ENCODE peak calls at places on chromosomes 11 and 22, in nine cellular contexts. A is GM13977, E is GM23338, B is RWPE1, O is sigmoid colon, U is psoas muscle, L is fibroblast of pulmonary artery, Z is lower leg skin, K is neural crest cell. G is an unnamed sample.

GRCh38 chr11:73493838-73494598 is 103.9 kb downstream of the FAM168A start:
- DNase-seq in L (peak; percentile 87), O (no peak), U (no peak), E (peak; percentile 84), B (peak; percentile 49), A (no peak), K (no peak), Z (peak; percentile 15), G (no peak)

GRCh38 chr11:130599073-130599654 is 150.7 kb downstream of the ADAMTS15 start:
- DNase-seq in O (peak; percentile 90), L (peak; percentile 78), B (no peak), A (no peak), U (peak; percentile 88), Z (no peak), K (no peak), E (no peak), G (no peak)

GRCh38 chr22:36982136-36982535 is 37.1 kb downstream of the TST start:
- DNase-seq in U (no peak), K (no peak), A (no peak), B (no peak), E (no peak), Z (no peak), O (no peak), L (no peak), G (no peak)

GRCh38 chr11:46238078-46238966 is 39.1 kb upstream of the CREB3L1 start:
- DNase-seq in L (peak; percentile 85), B (peak; percentile 54), A (peak; percentile 77), K (peak; percentile 46), Z (peak; percentile 40), O (peak; percentile 89), E (peak; percentile 79), U (peak; percentile 81), G (peak; percentile 60)

GRCh38 chr11:64485077-64485476 is 105.9 kb upstream of the SLC22A12 start:
- DNase-seq in L (no peak), U (no peak), B (no peak), K (no peak), O (no peak), E (peak; percentile 23), Z (no peak), A (no peak), G (no peak)

GRCh38 chr11:64675417-64676252 is 47.4 kb downstream of the NRXN2 start:
- DNase-seq in E (no peak), O (peak; percentile 82), L (peak; percentile 87), Z (peak; percentile 53), U (peak; percentile 96), K (no peak), B (peak; percentile 64), A (no peak), G (peak; percentile 60)

GRCh38 chr11:64233913-64234839 is at the start of gene VEGFB:
- DNase-seq in A (peak; percentile 90), Z (no peak), U (peak; percentile 79), K (no peak), E (peak; percentile 71), B (no peak), O (peak; percentile 91), L (peak; percentile 44), G (peak; percentile 87)

GRCh38 chr11:66495401-66495844 is 15.0 kb upstream of the BBS1 start:
- DNase-seq in L (no peak), B (no peak), A (no peak), K (no peak), U (peak; percentile 40), E (peak; percentile 72), Z (no peak), O (no peak), G (no peak)

GRCh38 chr11:88552377-88553029 is 215.0 kb upstream of the CTSC start:
- DNase-seq in O (no peak), E (peak; percentile 87), U (no peak), L (peak; percentile 66), Z (no peak), B (peak; percentile 34), K (peak; percentile 25), A (peak; percentile 26), G (peak; percentile 38)

GRCh38 chr22:42967933-42968332 is 47.0 kb downstream of the PACSIN2 start:
- DNase-seq in A (no peak), L (no peak), E (no peak), U (peak; percentile 85), Z (peak; percentile 69), O (peak; percentile 82), B (no peak), K (no peak), G (no peak)

GRCh38 chr22:32817137-32817536 is 15.6 kb downstream of the TIMP3 start:
- DNase-seq in Z (no peak), K (no peak), L (no peak), U (no peak), O (no peak), A (no peak), B (no peak), E (no peak), G (no peak)
- TF ChIP-seq CTCF in Z (no peak), K (no peak), L (no peak), U (no peak), O (no peak), A (no peak), B (no peak), E (no peak), G (no peak)

DNA sequence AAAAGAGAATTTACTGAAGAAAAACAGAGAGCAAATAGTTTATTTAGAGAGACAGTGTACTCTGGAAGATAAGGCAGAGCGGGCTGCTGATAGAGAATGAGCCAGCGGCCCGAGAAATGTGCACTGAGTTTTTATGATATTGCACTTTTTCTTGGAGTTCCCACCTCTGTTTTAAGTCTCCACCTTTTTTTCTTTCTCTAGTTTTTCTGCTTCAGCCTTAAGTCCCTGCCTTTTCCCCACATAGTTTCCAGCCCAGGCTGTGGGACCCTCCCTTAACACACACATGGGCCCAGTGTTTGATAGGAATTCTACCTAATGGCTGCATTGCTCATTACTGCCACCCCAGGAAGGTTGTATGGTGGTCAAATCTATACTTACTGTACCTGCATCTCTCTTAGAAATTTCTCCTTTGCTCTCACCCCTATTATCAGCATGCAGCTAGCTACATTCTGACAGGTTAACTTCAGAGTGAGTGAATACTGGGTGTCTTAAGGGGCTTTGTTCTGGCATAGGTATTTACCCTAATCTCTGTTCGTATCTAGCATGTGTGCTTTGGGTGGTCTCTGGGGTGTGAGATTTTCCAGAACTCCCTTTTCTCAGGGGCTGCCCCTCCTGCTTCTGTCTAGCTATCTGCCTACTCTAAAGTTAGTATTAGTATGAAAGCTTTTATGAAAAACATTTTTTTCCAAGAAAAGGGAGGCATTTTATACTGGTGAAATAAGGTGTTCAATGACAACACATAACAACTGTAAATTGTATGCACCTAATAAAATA is 127.3 kb upstream of the TOP3B start:
- DNase-seq in O (no peak), E (peak; percentile 56), L (no peak), K (no peak), U (no peak), B (no peak), Z (no peak), A (no peak), G (no peak)
- TF ChIP-seq CTCF in O (no peak), E (peak; percentile 40), L (peak; percentile 15), K (peak; percentile 36), U (no peak), B (no peak), Z (no peak), A (peak; percentile 42), G (no peak)

GRCh38 chr11:534197-534591 is 1.2 kb downstream of the HRAS start:
- DNase-seq in Z (no peak), U (no peak), K (no peak), A (no peak), L (no peak), E (no peak), O (no peak), B (no peak), G (no peak)

GRCh38 chr11:535519-536454 is at the start of gene HRAS:
- DNase-seq in B (peak; percentile 100), L (peak; percentile 95), U (peak; percentile 97), A (peak; percentile 100), K (peak; percentile 90), E (peak; percentile 96), Z (peak; percentile 91), O (peak; percentile 97), G (peak; percentile 100)

GRCh38 chr11:533586-534196 is 1.7 kb downstream of the HRAS start:
- DNase-seq in O (no peak), L (no peak), U (peak; percentile 53), B (no peak), K (no peak), E (no peak), A (no peak), Z (no peak), G (no peak)

GRCh38 chr11:533049-533585 is 2.3 kb downstream of the HRAS start:
- DNase-seq in O (no peak), Z (no peak), E (no peak), A (no peak), B (no peak), K (no peak), U (peak; percentile 53), L (no peak), G (no peak)

DNA sequence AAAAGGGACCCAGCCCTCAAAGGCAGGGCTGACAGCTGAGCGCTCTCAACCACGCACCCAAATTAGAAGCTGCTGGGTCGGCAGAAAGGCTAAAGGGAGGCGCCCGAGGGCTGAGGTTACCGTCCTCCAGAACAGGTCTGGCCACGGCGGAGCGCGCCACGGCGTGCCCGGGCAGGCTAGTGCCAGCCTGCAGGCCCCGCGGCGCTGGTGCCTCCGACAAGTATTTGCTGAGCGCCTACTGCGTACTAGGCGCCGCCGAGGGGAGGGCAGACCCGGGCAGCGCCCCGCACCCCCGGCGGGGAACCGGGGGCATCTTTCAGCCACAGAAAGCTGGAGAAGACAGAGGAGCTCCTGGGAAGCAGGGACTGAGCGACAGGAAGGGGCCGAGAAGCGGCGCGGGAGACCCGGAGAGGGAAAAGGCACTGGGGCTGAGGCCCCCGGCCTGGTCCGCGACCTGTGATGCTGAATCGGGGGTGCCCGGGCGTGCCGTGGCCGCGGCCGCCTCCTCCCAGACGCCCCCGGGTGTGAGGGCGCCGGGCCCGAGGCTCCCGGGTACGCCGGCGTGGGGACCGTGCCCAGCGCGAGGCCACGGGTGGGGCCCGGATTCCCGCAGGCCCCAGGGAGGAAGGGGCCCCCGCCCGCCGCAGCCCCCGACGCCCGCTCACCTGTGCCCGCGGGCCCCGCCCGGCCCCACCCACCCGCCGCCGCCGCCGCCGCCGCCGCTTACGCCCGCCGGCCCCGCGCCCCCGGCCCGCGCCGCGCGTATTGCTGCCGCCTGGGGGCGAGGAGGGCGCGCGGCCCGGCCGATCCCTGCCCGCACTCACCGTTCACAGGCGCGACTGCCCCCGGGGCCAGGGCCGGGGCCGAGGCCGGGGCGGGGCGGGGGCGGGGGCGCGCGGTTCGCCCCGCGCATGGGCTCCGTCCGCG is 521 bp downstream of the HRAS start:
- DNase-seq in O (no peak), E (peak; percentile 44), Z (peak; percentile 82), B (peak; percentile 79), A (peak; percentile 63), L (no peak), U (peak; percentile 77), K (no peak), G (no peak)
- TF ChIP-seq CTCF in O (no peak), E (no peak), Z (no peak), B (no peak), A (peak; percentile 57), L (no peak), U (no peak), K (no peak), G (peak; percentile 6)

DNA sequence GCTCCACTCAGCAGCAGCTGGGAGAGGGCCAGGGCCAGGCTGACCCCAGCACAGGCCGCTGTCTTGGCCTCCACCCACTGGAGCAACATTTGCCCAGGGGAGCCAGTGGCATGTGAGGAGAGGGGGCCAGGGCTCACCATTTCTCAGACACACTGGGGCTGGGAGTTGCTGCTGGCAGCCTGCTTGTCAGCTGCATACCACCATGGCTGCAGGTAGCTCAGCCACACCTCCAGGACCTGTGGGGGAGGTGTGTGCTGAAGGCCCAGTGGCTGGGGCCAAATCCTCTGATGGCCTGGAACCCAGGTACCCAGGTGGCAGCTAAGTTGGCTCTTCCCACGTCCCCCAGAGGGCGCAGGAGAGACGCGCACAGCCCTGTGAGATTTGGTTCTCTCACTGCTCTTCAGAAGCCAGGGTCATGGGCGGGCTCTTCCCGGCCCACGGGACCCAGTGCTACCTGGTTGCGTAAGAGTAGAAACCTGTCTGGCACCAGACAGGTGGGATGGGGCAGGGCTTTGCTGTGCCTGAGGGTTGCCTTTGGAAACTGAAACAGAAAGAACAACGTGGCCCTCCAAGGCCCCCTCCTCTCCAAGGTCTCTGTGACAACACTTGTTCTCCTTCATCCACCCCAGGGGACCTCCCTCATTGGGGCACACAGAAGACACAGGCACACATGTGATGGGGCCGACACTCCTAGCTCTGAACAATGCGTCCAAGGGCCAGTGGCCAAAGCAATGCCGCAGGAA is 98.8 kb downstream of the MED15 start:
- DNase-seq in Z (peak; percentile 66), E (peak; percentile 97), A (peak; percentile 82), O (no peak), B (peak; percentile 68), K (peak; percentile 47), L (peak; percentile 79), U (no peak), G (peak; percentile 85)
- TF ChIP-seq CTCF in Z (no peak), E (peak; percentile 90), A (peak; percentile 93), O (peak; percentile 48), B (peak; percentile 70), K (peak; percentile 86), L (peak; percentile 88), U (peak; percentile 47), G (peak; percentile 88)

G was measured in GM10248.